ENCODE peak calls at places on chromosomes 2 and 18, in four cellular contexts. One of them, this sample, is unnamed.

GRCh38 chr2:230410861-230411464 is 5.0 kb upstream of the SP100 start:
- DNase-seq in endodermal cell: no peak
- DNase-seq in brain microvascular endothelial cell: no peak
- DNase-seq in OCI-LY7: no peak
- DNase-seq in this sample: no peak

GRCh38 chr2:225367482-225367881 is 32.0 kb upstream of the NYAP2 start:
- DNase-seq in endodermal cell: peak
- DNase-seq in brain microvascular endothelial cell: no peak
- DNase-seq in OCI-LY7: no peak
- DNase-seq in this sample: no peak

GRCh38 chr2:39728941-39729351 is 50.1 kb downstream of the THUMPD2 start:
- DNase-seq in endodermal cell: peak
- DNase-seq in brain microvascular endothelial cell: peak
- DNase-seq in OCI-LY7: peak
- DNase-seq in this sample: no peak

GRCh38 chr2:236171213-236172201 is 3.3 kb upstream of the GBX2 start:
- DNase-seq in endodermal cell: peak
- DNase-seq in brain microvascular endothelial cell: no peak
- DNase-seq in OCI-LY7: no peak
- DNase-seq in this sample: no peak

GRCh38 chr2:132751838-132752237 is 81.8 kb upstream of the LYPD1 start:
- DNase-seq in endodermal cell: no peak
- DNase-seq in brain microvascular endothelial cell: no peak
- DNase-seq in OCI-LY7: no peak
- DNase-seq in this sample: no peak

GRCh38 chr18:12621737-12622306 is 36.1 kb downstream of the SPIRE1 start:
- DNase-seq in endodermal cell: no peak
- DNase-seq in brain microvascular endothelial cell: peak
- DNase-seq in OCI-LY7: no peak
- DNase-seq in this sample: no peak

GRCh38 chr2:46697830-46698323 is 217.7 kb downstream of the MCFD2 start:
- DNase-seq in endodermal cell: peak
- DNase-seq in brain microvascular endothelial cell: no peak
- DNase-seq in OCI-LY7: peak
- DNase-seq in this sample: no peak

GRCh38 chr2:149991576-149991975 is 404.0 kb upstream of the MMADHC start:
- DNase-seq in endodermal cell: no peak
- DNase-seq in brain microvascular endothelial cell: peak
- DNase-seq in OCI-LY7: no peak
- DNase-seq in this sample: no peak

GRCh38 chr2:141557329-141558098 is 573.3 kb downstream of the LRP1B start:
- DNase-seq in endodermal cell: no peak
- DNase-seq in brain microvascular endothelial cell: peak
- DNase-seq in OCI-LY7: no peak
- DNase-seq in this sample: no peak

GRCh38 chr2:21233178-21233577 is 109.4 kb downstream of the TDRD15 start:
- DNase-seq in endodermal cell: no peak
- DNase-seq in brain microvascular endothelial cell: no peak
- DNase-seq in OCI-LY7: no peak
- DNase-seq in this sample: no peak

GRCh38 chr2:8132371-8132831 is 549.5 kb upstream of the ID2 start:
- DNase-seq in endodermal cell: no peak
- DNase-seq in brain microvascular endothelial cell: no peak
- DNase-seq in OCI-LY7: no peak
- DNase-seq in this sample: no peak

GRCh38 chr2:27212626-27213471 is 781 bp upstream of the SLC5A6 start:
- DNase-seq in endodermal cell: no peak
- DNase-seq in brain microvascular endothelial cell: peak
- DNase-seq in OCI-LY7: peak
- DNase-seq in this sample: no peak

GRCh38 chr18:12747530-12748315 is 44.9 kb downstream of the PSMG2 start:
- DNase-seq in endodermal cell: no peak
- DNase-seq in brain microvascular endothelial cell: no peak
- DNase-seq in OCI-LY7: no peak
- DNase-seq in this sample: no peak

GRCh38 chr2:149904352-149904751 is 316.8 kb upstream of the MMADHC start:
- DNase-seq in endodermal cell: no peak
- DNase-seq in brain microvascular endothelial cell: no peak
- DNase-seq in OCI-LY7: no peak
- DNase-seq in this sample: no peak

GRCh38 chr2:205555816-205556215 is 126.5 kb upstream of the NRP2 start:
- DNase-seq in endodermal cell: no peak
- DNase-seq in brain microvascular endothelial cell: no peak
- DNase-seq in OCI-LY7: no peak
- DNase-seq in this sample: no peak

GRCh38 chr18:77030201-77030600 is 102.4 kb downstream of the MBP start:
- DNase-seq in endodermal cell: no peak
- DNase-seq in brain microvascular endothelial cell: no peak
- DNase-seq in OCI-LY7: no peak
- DNase-seq in this sample: no peak

GRCh38 chr2:30775833-30776232 is 31.4 kb downstream of the CAPN13 start:
- DNase-seq in endodermal cell: peak
- DNase-seq in brain microvascular endothelial cell: no peak
- DNase-seq in OCI-LY7: no peak
- DNase-seq in this sample: no peak

GRCh38 chr18:48997681-48997984 is 46.9 kb upstream of the SMAD7 start:
- DNase-seq in endodermal cell: no peak
- DNase-seq in brain microvascular endothelial cell: no peak
- DNase-seq in OCI-LY7: no peak
- DNase-seq in this sample: no peak

GRCh38 chr2:172710584-172711024 is 25.0 kb upstream of the RAPGEF4 start:
- DNase-seq in endodermal cell: peak
- DNase-seq in brain microvascular endothelial cell: peak
- DNase-seq in OCI-LY7: peak
- DNase-seq in this sample: no peak

GRCh38 chr2:235144291-235144690 is 192.5 kb downstream of the SH3BP4 start:
- DNase-seq in endodermal cell: no peak
- DNase-seq in brain microvascular endothelial cell: no peak
- DNase-seq in OCI-LY7: no peak
- DNase-seq in this sample: no peak

GRCh38 chr2:173134703-173135102 is 59.1 kb downstream of the MAP3K20 start:
- DNase-seq in endodermal cell: no peak
- DNase-seq in brain microvascular endothelial cell: no peak
- DNase-seq in OCI-LY7: no peak
- DNase-seq in this sample: no peak

GRCh38 chr2:120908314-120908975 is 172.8 kb downstream of the GLI2 start:
- DNase-seq in endodermal cell: no peak
- DNase-seq in brain microvascular endothelial cell: no peak
- DNase-seq in OCI-LY7: no peak
- DNase-seq in this sample: no peak

GRCh38 chr2:149994057-149994728 is 406.6 kb upstream of the MMADHC start:
- DNase-seq in endodermal cell: no peak
- DNase-seq in brain microvascular endothelial cell: peak
- DNase-seq in OCI-LY7: no peak
- DNase-seq in this sample: no peak

GRCh38 chr18:8107426-8107825 is 501.8 kb upstream of the RAB12 start:
- DNase-seq in endodermal cell: no peak
- DNase-seq in brain microvascular endothelial cell: no peak
- DNase-seq in OCI-LY7: no peak
- DNase-seq in this sample: no peak

GRCh38 chr2:64779117-64779690 is 125.5 kb upstream of the SERTAD2 start:
- DNase-seq in endodermal cell: no peak
- DNase-seq in brain microvascular endothelial cell: peak
- DNase-seq in OCI-LY7: no peak
- DNase-seq in this sample: no peak

GRCh38 chr2:232351686-232352510 is 26.7 kb upstream of the ALPP start:
- DNase-seq in endodermal cell: no peak
- DNase-seq in brain microvascular endothelial cell: no peak
- DNase-seq in OCI-LY7: no peak
- DNase-seq in this sample: no peak

GRCh38 chr2:110869472-110870446 is 137.4 kb downstream of the ACOXL start:
- DNase-seq in endodermal cell: peak
- DNase-seq in brain microvascular endothelial cell: peak
- DNase-seq in OCI-LY7: no peak
- DNase-seq in this sample: no peak

GRCh38 chr2:82959677-82960076 is 1499.4 kb downstream of the SUCLG1 start:
- DNase-seq in endodermal cell: no peak
- DNase-seq in brain microvascular endothelial cell: peak
- DNase-seq in OCI-LY7: no peak
- DNase-seq in this sample: no peak

GRCh38 chr2:106269591-106270291 is 75.6 kb upstream of the UXS1 start:
- DNase-seq in endodermal cell: no peak
- DNase-seq in brain microvascular endothelial cell: no peak
- DNase-seq in OCI-LY7: no peak
- DNase-seq in this sample: no peak
- H3K4me3 ChIP-seq in endodermal cell: no peak
- H3K4me3 ChIP-seq in brain microvascular endothelial cell: no peak
- H3K4me3 ChIP-seq in OCI-LY7: no peak
- H3K4me3 ChIP-seq in this sample: peak

DNA sequence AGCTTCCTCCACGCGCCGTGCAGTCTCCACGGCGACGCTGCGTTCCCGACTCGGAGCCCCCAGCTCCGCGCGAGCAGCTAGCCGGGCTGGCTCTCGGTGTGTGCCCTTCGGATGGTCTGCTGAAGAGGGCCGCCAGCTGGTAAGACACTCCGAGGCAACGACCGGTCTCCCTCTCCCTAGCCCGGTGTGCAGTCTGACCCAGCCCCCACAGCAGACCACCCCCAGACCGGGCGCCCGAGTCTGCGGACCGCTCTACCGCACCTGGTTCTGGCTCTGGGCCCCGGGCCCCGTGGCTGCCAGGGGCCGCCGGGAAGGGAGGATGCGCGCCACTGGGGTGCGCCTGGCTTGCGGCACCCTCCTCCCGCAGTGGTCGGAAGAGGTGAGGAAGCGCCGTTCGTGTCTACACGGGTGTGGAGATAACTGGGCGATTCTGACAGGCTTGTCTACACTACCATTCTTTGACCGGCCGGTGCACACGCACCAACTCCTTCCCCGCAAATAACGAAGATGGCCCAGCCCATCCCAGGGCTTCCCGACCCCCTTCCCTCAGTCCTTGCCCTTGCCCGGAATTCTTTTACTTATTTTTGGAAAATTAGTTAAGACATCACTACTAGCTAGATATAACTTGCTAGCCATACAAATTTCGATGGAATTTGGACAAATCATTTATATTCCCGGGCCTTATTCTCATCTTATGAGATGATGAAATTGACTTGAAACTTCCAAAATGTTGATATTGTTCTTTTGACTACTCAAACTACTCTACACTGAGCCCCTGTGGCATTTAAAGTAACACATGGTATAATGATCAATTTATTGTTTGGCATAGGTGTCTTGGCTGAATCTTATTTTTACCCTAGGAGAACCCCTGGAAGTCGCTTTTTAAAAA is 1.1 kb downstream of the ERICH2 start:
- DNase-seq in endodermal cell: peak
- DNase-seq in brain microvascular endothelial cell: no peak
- DNase-seq in OCI-LY7: no peak
- DNase-seq in this sample: no peak
- TF ChIP-seq CTCF in endodermal cell: no peak
- TF ChIP-seq CTCF in brain microvascular endothelial cell: peak
- TF ChIP-seq CTCF in OCI-LY7: no peak
- TF ChIP-seq CTCF in this sample: no peak

GRCh38 chr2:197675711-197676188 is 363 bp upstream of the RFTN2 start:
- DNase-seq in endodermal cell: peak
- DNase-seq in brain microvascular endothelial cell: peak
- DNase-seq in OCI-LY7: no peak
- DNase-seq in this sample: no peak
- H3K4me3 ChIP-seq in endodermal cell: peak
- H3K4me3 ChIP-seq in brain microvascular endothelial cell: peak
- H3K4me3 ChIP-seq in OCI-LY7: no peak
- H3K4me3 ChIP-seq in this sample: no peak

GRCh38 chr2:237421542-237422047 is 7.6 kb upstream of the COL6A3 start:
- DNase-seq in endodermal cell: peak
- DNase-seq in brain microvascular endothelial cell: peak
- DNase-seq in OCI-LY7: peak
- DNase-seq in this sample: peak
- TF ChIP-seq CTCF in endodermal cell: peak
- TF ChIP-seq CTCF in brain microvascular endothelial cell: peak
- TF ChIP-seq CTCF in OCI-LY7: peak
- TF ChIP-seq CTCF in this sample: peak

GRCh38 chr2:139605668-139606067 is 825.5 kb upstream of the NXPH2 start:
- DNase-seq in endodermal cell: no peak
- DNase-seq in brain microvascular endothelial cell: no peak
- DNase-seq in OCI-LY7: no peak
- DNase-seq in this sample: no peak
- H3K4me3 ChIP-seq in endodermal cell: no peak
- H3K4me3 ChIP-seq in brain microvascular endothelial cell: no peak
- H3K4me3 ChIP-seq in OCI-LY7: no peak
- H3K4me3 ChIP-seq in this sample: no peak

GRCh38 chr18:26547302-26548143 is 830 bp downstream of the KCTD1 start:
- DNase-seq in endodermal cell: peak
- DNase-seq in brain microvascular endothelial cell: peak
- DNase-seq in OCI-LY7: peak
- DNase-seq in this sample: peak
- TF ChIP-seq CTCF in endodermal cell: peak
- TF ChIP-seq CTCF in brain microvascular endothelial cell: peak
- TF ChIP-seq CTCF in OCI-LY7: peak
- TF ChIP-seq CTCF in this sample: peak

GRCh38 chr18:74456409-74457042 is 582 bp downstream of the DIPK1C start:
- DNase-seq in endodermal cell: peak
- DNase-seq in brain microvascular endothelial cell: no peak
- DNase-seq in OCI-LY7: no peak
- DNase-seq in this sample: no peak

GRCh38 chr18:74457743-74458465 is 796 bp upstream of the DIPK1C start:
- DNase-seq in endodermal cell: no peak
- DNase-seq in brain microvascular endothelial cell: no peak
- DNase-seq in OCI-LY7: no peak
- DNase-seq in this sample: no peak

GRCh38 chr18:74455386-74455785 is 1.7 kb downstream of the DIPK1C start:
- DNase-seq in endodermal cell: no peak
- DNase-seq in brain microvascular endothelial cell: no peak
- DNase-seq in OCI-LY7: no peak
- DNase-seq in this sample: no peak

GRCh38 chr18:74456017-74456408 is 1.1 kb downstream of the DIPK1C start:
- DNase-seq in endodermal cell: no peak
- DNase-seq in brain microvascular endothelial cell: no peak
- DNase-seq in OCI-LY7: no peak
- DNase-seq in this sample: no peak

GRCh38 chr18:74457043-74457742 is at the start of gene DIPK1C:
- DNase-seq in endodermal cell: peak
- DNase-seq in brain microvascular endothelial cell: no peak
- DNase-seq in OCI-LY7: no peak
- DNase-seq in this sample: no peak
- H3K4me3 ChIP-seq in endodermal cell: peak
- H3K4me3 ChIP-seq in brain microvascular endothelial cell: peak
- H3K4me3 ChIP-seq in OCI-LY7: no peak
- H3K4me3 ChIP-seq in this sample: no peak

GRCh38 chr18:32919799-32920198 is 147.0 kb upstream of the KLHL14 start:
- DNase-seq in endodermal cell: peak
- DNase-seq in brain microvascular endothelial cell: no peak
- DNase-seq in OCI-LY7: peak
- DNase-seq in this sample: peak
- TF ChIP-seq CTCF in endodermal cell: peak
- TF ChIP-seq CTCF in brain microvascular endothelial cell: peak
- TF ChIP-seq CTCF in OCI-LY7: peak
- TF ChIP-seq CTCF in this sample: peak

DNA sequence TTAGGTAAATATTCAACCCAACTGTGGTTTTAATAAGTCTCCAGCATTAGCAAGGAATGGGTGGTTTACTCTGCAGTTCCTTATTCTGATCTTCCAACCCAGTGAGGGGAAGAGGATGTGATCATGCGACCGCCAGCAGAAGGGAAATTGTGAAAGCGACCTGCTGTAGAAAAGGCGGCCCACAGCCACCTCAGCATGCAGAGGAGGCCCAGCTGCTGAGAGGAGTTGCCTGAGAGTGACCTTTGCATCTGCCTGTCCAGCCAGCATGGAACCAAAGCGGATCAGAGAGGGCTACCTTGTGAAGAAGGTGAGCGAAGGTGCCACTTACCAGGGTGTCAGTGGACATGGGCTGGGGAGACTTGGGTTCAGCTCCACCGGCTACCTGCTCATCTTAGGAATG is at the start of gene PLEK:
- DNase-seq in endodermal cell: no peak
- DNase-seq in brain microvascular endothelial cell: no peak
- DNase-seq in OCI-LY7: peak
- DNase-seq in this sample: no peak
- H3K4me3 ChIP-seq in endodermal cell: no peak
- H3K4me3 ChIP-seq in brain microvascular endothelial cell: no peak
- H3K4me3 ChIP-seq in OCI-LY7: peak
- H3K4me3 ChIP-seq in this sample: peak